ENCODE peak calls at places on chromosomes 2 and 18, in seven cellular contexts. D, F, X, Z, G, M and C are unnamed samples.

GRCh38 chr2:28752608-28752984 is 966 bp downstream of the PPP1CB start:
- DNase-seq in X (no peak), F (no peak), G (no peak), D (no peak), M (no peak), Z (no peak), C (no peak)

GRCh38 chr2:17069564-17069963 is 403.9 kb upstream of the CYRIA start:
- DNase-seq in M (no peak), Z (no peak), D (no peak), X (no peak), G (no peak), F (no peak), C (no peak)

GRCh38 chr2:135685361-135685760 is 56.3 kb upstream of the UBXN4 start:
- DNase-seq in M (no peak), G (no peak), D (no peak), F (no peak), Z (no peak), X (no peak), C (no peak)

GRCh38 chr18:48615566-48616401 is 77.0 kb downstream of the CTIF start:
- DNase-seq in X (no peak), G (no peak), Z (no peak), M (peak), F (no peak), D (no peak), C (no peak)

GRCh38 chr2:242029422-242030225 is 160.1 kb downstream of the RTP5 start:
- DNase-seq in D (no peak), X (no peak), Z (no peak), F (no peak), G (no peak), M (no peak), C (no peak)

GRCh38 chr18:69484699-69485396 is 84.2 kb downstream of the DOK6 start:
- DNase-seq in M (no peak), D (peak), X (no peak), G (no peak), Z (no peak), F (no peak), C (no peak)

GRCh38 chr2:240747256-240747655 is 55.6 kb downstream of the AQP12A start:
- DNase-seq in G (no peak), D (no peak), M (no peak), Z (no peak), F (no peak), X (no peak), C (no peak)

GRCh38 chr2:145927398-145927951 is 1407.6 kb upstream of the ZEB2 start:
- DNase-seq in D (no peak), Z (no peak), M (no peak), F (no peak), G (no peak), X (no peak), C (no peak)

GRCh38 chr2:43131051-43131889 is 95.1 kb downstream of the ZFP36L2 start:
- DNase-seq in X (no peak), M (peak), F (peak), Z (no peak), D (peak), G (no peak), C (peak)

GRCh38 chr2:43634604-43635306 is 2.3 kb upstream of the PLEKHH2 start:
- DNase-seq in M (no peak), D (peak), Z (no peak), F (no peak), X (no peak), G (no peak), C (no peak)

GRCh38 chr2:54524236-54524991 is 68.3 kb downstream of the SPTBN1 start:
- DNase-seq in X (no peak), F (no peak), D (peak), Z (no peak), G (no peak), M (no peak), C (no peak)

GRCh38 chr2:238950551-238950950 is 102.7 kb downstream of the TWIST2 start:
- DNase-seq in F (no peak), D (no peak), G (no peak), X (no peak), M (peak), Z (no peak), C (no peak)

GRCh38 chr2:174334781-174335604 is at the start of gene SP9:
- DNase-seq in G (peak), Z (no peak), F (no peak), M (no peak), X (peak), D (peak), C (peak)

GRCh38 chr18:74804677-74805076 is 207.0 kb downstream of the ZNF407 start:
- DNase-seq in Z (no peak), M (no peak), G (no peak), D (no peak), F (no peak), X (no peak), C (no peak)

GRCh38 chr2:238685713-238686112 is 162.2 kb upstream of the TWIST2 start:
- DNase-seq in Z (no peak), G (no peak), F (no peak), D (no peak), M (no peak), X (no peak), C (no peak)

GRCh38 chr18:79523221-79523737 is 127.5 kb downstream of the NFATC1 start:
- DNase-seq in Z (no peak), D (no peak), F (peak), G (no peak), M (peak), X (no peak), C (no peak)
- TF ChIP-seq CTCF in Z (no peak), D (no peak), F (no peak), G (no peak), M (no peak), X (no peak), C (no peak)

GRCh38 chr18:30451976-30452375 is 590.6 kb downstream of the DSC3 start:
- DNase-seq in M (no peak), D (no peak), Z (no peak), G (no peak), X (no peak), F (no peak), C (no peak)

GRCh38 chr18:30454920-30455319 is 587.6 kb downstream of the DSC3 start:
- DNase-seq in G (no peak), Z (no peak), X (no peak), F (no peak), D (no peak), M (no peak), C (no peak)

GRCh38 chr18:30455741-30456140 is 586.8 kb downstream of the DSC3 start:
- DNase-seq in G (no peak), D (no peak), F (no peak), Z (no peak), M (no peak), X (no peak), C (no peak)

DNA sequence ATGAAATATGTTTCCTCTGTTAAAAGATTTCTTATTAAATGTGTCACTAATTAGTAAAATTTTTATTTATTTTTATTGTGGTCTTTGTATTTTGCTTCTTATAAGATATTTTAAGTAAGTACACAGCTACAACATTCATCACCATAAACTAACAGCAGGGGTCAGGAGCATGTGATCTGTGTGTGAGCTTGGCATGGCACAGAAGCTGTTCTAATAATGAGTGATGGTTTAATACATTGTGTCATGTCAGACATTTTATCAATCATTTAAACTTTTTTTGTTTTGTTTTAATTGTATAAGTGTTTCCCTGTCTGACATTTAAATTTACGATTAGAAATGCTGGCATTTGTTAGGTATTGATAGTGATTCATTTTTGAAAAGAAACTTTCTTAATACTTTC is 585.4 kb downstream of the DSC3 start:
- DNase-seq in Z (no peak), D (peak), X (no peak), F (no peak), G (no peak), M (no peak), C (no peak)
- TF ChIP-seq CTCF in Z (no peak), D (no peak), X (no peak), F (no peak), G (no peak), M (no peak), C (no peak)

GRCh38 chr2:100029460-100029859 is 112.9 kb downstream of the AFF3 start:
- DNase-seq in X (no peak), Z (no peak), D (no peak), F (no peak), G (no peak), M (no peak), C (no peak)
- TF ChIP-seq CTCF in X (peak), Z (no peak), D (no peak), F (no peak), G (no peak), M (no peak), C (peak)

GRCh38 chr2:209933499-209934458 is 68.7 kb upstream of the RPE start:
- DNase-seq in G (no peak), D (peak), F (no peak), Z (no peak), X (no peak), M (no peak), C (no peak)
- TF ChIP-seq CTCF in G (no peak), D (no peak), F (no peak), Z (no peak), X (no peak), M (no peak), C (no peak)

GRCh38 chr2:235513984-235514626 is 20.3 kb downstream of the AGAP1 start:
- DNase-seq in X (no peak), D (no peak), Z (no peak), M (no peak), G (no peak), F (no peak), C (no peak)

GRCh38 chr2:235515821-235516220 is 22.0 kb downstream of the AGAP1 start:
- DNase-seq in Z (no peak), D (no peak), X (no peak), G (no peak), F (no peak), M (no peak), C (no peak)

GRCh38 chr2:235514627-235515363 is 21.0 kb downstream of the AGAP1 start:
- DNase-seq in M (no peak), F (no peak), D (no peak), Z (no peak), G (no peak), X (no peak), C (no peak)

GRCh38 chr2:235515364-235515742 is 21.5 kb downstream of the AGAP1 start:
- DNase-seq in D (no peak), Z (no peak), M (no peak), F (no peak), G (no peak), X (no peak), C (no peak)

DNA sequence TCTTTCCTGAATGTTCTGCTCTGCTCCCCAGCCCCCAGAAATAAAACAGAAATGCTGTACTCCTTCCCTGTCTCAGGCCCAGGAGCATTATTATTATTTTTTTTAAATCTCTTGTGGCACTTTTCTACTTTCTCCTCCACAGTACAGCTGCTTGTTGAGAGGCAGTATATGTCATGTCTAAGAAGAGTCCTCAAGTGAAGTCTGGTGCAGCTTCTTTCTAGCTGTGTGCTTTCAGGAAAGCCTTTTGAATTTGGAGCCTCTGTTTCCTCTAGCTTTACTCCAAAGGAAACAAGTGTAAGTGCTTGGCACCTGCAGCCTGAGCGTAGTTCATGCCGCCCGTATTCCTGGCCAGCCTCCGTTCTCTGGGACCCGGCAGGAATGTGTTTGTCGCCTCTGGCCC is 22.4 kb downstream of the AGAP1 start:
- DNase-seq in D (no peak), X (no peak), Z (no peak), G (no peak), M (no peak), F (no peak), C (no peak)
- TF ChIP-seq CTCF in D (no peak), X (no peak), Z (no peak), G (no peak), M (no peak), F (no peak), C (no peak)

GRCh38 chr2:197075754-197076337 is 149.3 kb upstream of the PGAP1 start:
- DNase-seq in D (no peak), Z (no peak), G (peak), X (no peak), M (no peak), F (no peak), C (no peak)
- TF ChIP-seq CTCF in D (peak), Z (peak), G (peak), X (peak), M (peak), F (no peak), C (peak)

GRCh38 chr2:10901565-10901964 is 10.2 kb upstream of the KCNF1 start:
- DNase-seq in X (no peak), M (no peak), Z (no peak), D (no peak), F (no peak), G (no peak), C (no peak)

GRCh38 chr2:10897956-10898355 is 13.8 kb upstream of the KCNF1 start:
- DNase-seq in Z (no peak), M (no peak), G (no peak), F (no peak), D (no peak), X (no peak), C (no peak)

GRCh38 chr2:10901160-10901559 is 10.6 kb upstream of the KCNF1 start:
- DNase-seq in X (no peak), M (no peak), F (no peak), Z (no peak), D (no peak), G (no peak), C (no peak)

GRCh38 chr2:10903861-10904210 is 7.9 kb upstream of the KCNF1 start:
- DNase-seq in F (no peak), M (no peak), Z (no peak), X (no peak), D (no peak), G (no peak), C (no peak)

DNA sequence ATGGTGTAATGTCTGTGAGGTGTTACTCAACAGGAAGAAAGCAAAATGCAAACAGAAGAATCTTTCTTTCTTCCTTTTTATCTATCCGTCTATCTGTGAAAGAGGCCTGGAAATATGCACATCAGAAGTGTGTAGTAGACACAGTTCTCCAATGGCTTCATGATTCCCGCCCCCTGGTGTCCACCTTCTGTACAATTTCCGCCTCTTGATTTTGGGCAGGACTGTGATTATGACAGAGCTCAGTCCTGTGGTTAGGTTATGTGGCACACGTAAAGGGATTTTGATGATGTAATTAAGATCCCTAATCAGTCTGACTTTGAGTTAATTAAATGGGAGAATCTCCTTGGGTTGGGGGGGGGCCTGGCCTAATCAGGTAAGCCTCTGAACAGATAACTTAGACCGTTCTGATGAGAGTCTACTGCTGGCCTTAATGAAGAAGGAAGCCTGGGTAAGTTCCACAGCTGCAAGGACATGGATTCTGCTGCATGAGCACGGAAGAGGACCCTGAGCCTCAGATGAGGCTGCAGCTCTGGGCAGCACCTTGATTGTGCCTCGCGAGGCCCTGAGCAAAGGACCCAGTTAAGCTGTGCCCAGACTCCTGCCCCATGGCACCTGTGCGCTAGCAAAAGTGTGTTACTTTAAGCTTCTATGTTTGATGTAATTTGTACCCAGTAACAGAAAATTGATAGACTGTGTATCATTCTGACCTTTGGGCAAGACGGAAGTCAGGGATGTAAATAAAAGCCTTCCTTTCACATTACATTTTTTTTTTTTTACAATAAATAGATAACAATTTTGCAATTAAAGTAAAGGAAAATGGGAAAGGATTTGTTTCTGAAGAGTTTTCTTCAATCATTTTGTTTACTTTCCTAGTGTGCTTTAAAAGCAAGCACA is 11.3 kb upstream of the KCNF1 start:
- DNase-seq in D (peak), M (no peak), G (no peak), X (peak), Z (no peak), F (no peak), C (no peak)
- TF ChIP-seq CTCF in D (peak), M (peak), G (no peak), X (peak), Z (no peak), F (no peak), C (peak)

DNA sequence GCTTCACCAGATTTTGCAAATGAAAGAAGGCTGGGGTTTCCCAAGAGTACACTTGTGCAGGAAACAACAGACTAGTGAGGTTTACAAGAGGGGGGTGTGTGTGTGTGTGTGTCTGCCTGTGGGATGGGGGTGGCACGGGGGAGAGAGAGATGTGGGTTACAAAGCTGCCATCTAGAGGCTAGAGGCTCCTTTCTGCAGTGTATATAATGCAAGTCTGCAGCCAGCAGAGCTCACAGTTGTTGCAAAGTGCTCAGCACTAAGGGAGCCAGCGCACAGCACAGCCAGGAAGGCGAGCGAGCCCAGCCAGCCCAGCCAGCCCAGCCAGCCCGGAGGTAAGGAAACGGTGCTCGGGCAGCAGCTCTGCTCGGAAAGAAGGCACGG is at the start of gene ACKR3:
- DNase-seq in G (peak), Z (peak), M (peak), F (peak), D (peak), X (peak), C (peak)
- TF ChIP-seq CTCF in G (no peak), Z (no peak), M (peak), F (no peak), D (peak), X (peak), C (no peak)